ENCODE peak calls at places on chromosomes 2 and 18, in four cellular contexts. One of them, this sample, is unnamed.

GRCh38 chr18:48554610-48555400 is 16.0 kb downstream of the CTIF start:
- DNase-seq in dorsolateral prefrontal cortex: no peak
- DNase-seq in HFF-Myc: no peak
- DNase-seq in activated CD8-positive, alpha-beta T cell treated with anti-CD3 and anti-CD28 coated beads for 36 hours: no peak
- DNase-seq in this sample: no peak

GRCh38 chr18:10322408-10322807 is 132.0 kb upstream of the APCDD1 start:
- DNase-seq in dorsolateral prefrontal cortex: no peak
- DNase-seq in HFF-Myc: no peak
- DNase-seq in activated CD8-positive, alpha-beta T cell treated with anti-CD3 and anti-CD28 coated beads for 36 hours: no peak
- DNase-seq in this sample: no peak

GRCh38 chr18:26804474-26804873 is 61.0 kb downstream of the AQP4 start:
- DNase-seq in dorsolateral prefrontal cortex: no peak
- DNase-seq in HFF-Myc: no peak
- DNase-seq in activated CD8-positive, alpha-beta T cell treated with anti-CD3 and anti-CD28 coated beads for 36 hours: no peak
- DNase-seq in this sample: no peak

GRCh38 chr2:179511105-179511504 is 246.5 kb upstream of the SESTD1 start:
- DNase-seq in dorsolateral prefrontal cortex: no peak
- DNase-seq in HFF-Myc: no peak
- DNase-seq in activated CD8-positive, alpha-beta T cell treated with anti-CD3 and anti-CD28 coated beads for 36 hours: no peak
- DNase-seq in this sample: no peak

GRCh38 chr2:69159988-69160387 is 147.0 kb downstream of the ANTXR1 start:
- DNase-seq in dorsolateral prefrontal cortex: no peak
- DNase-seq in HFF-Myc: no peak
- DNase-seq in activated CD8-positive, alpha-beta T cell treated with anti-CD3 and anti-CD28 coated beads for 36 hours: no peak
- DNase-seq in this sample: no peak

GRCh38 chr2:142037051-142037450 is 93.8 kb downstream of the LRP1B start:
- DNase-seq in dorsolateral prefrontal cortex: no peak
- DNase-seq in HFF-Myc: peak
- DNase-seq in activated CD8-positive, alpha-beta T cell treated with anti-CD3 and anti-CD28 coated beads for 36 hours: no peak
- DNase-seq in this sample: no peak

GRCh38 chr2:24024018-24024417 is 14.1 kb downstream of the MFSD2B start:
- DNase-seq in dorsolateral prefrontal cortex: no peak
- DNase-seq in HFF-Myc: no peak
- DNase-seq in activated CD8-positive, alpha-beta T cell treated with anti-CD3 and anti-CD28 coated beads for 36 hours: no peak
- DNase-seq in this sample: no peak

GRCh38 chr2:69932596-69932922 is 17.6 kb downstream of the MXD1 start:
- DNase-seq in dorsolateral prefrontal cortex: no peak
- DNase-seq in HFF-Myc: no peak
- DNase-seq in activated CD8-positive, alpha-beta T cell treated with anti-CD3 and anti-CD28 coated beads for 36 hours: no peak
- DNase-seq in this sample: no peak

GRCh38 chr2:106572541-106573148 is 85.5 kb downstream of the CD8B2 start:
- DNase-seq in dorsolateral prefrontal cortex: no peak
- DNase-seq in HFF-Myc: no peak
- DNase-seq in activated CD8-positive, alpha-beta T cell treated with anti-CD3 and anti-CD28 coated beads for 36 hours: peak
- DNase-seq in this sample: no peak

GRCh38 chr18:6722680-6723079 is 6.8 kb upstream of the ARHGAP28 start:
- DNase-seq in dorsolateral prefrontal cortex: no peak
- DNase-seq in HFF-Myc: no peak
- DNase-seq in activated CD8-positive, alpha-beta T cell treated with anti-CD3 and anti-CD28 coated beads for 36 hours: no peak
- DNase-seq in this sample: no peak

GRCh38 chr18:80169607-80170006 is 60.5 kb downstream of the ADNP2 start:
- DNase-seq in dorsolateral prefrontal cortex: no peak
- DNase-seq in HFF-Myc: no peak
- DNase-seq in activated CD8-positive, alpha-beta T cell treated with anti-CD3 and anti-CD28 coated beads for 36 hours: no peak
- DNase-seq in this sample: no peak

GRCh38 chr18:6606411-6607085 is 123.0 kb upstream of the ARHGAP28 start:
- DNase-seq in dorsolateral prefrontal cortex: no peak
- DNase-seq in HFF-Myc: no peak
- DNase-seq in activated CD8-positive, alpha-beta T cell treated with anti-CD3 and anti-CD28 coated beads for 36 hours: no peak
- DNase-seq in this sample: no peak

GRCh38 chr2:238853724-238854123 is 5.8 kb downstream of the TWIST2 start:
- DNase-seq in dorsolateral prefrontal cortex: no peak
- DNase-seq in HFF-Myc: no peak
- DNase-seq in activated CD8-positive, alpha-beta T cell treated with anti-CD3 and anti-CD28 coated beads for 36 hours: no peak
- DNase-seq in this sample: no peak

GRCh38 chr2:212005077-212005671 is 533.4 kb downstream of the ERBB4 start:
- DNase-seq in dorsolateral prefrontal cortex: no peak
- DNase-seq in HFF-Myc: no peak
- DNase-seq in activated CD8-positive, alpha-beta T cell treated with anti-CD3 and anti-CD28 coated beads for 36 hours: peak
- DNase-seq in this sample: peak

GRCh38 chr18:50287028-50287440 is 458 bp downstream of the CXXC1 start:
- DNase-seq in dorsolateral prefrontal cortex: no peak
- DNase-seq in HFF-Myc: no peak
- DNase-seq in activated CD8-positive, alpha-beta T cell treated with anti-CD3 and anti-CD28 coated beads for 36 hours: no peak
- DNase-seq in this sample: no peak

GRCh38 chr18:41324934-41325333 is 630.1 kb upstream of the PIK3C3 start:
- DNase-seq in dorsolateral prefrontal cortex: no peak
- DNase-seq in HFF-Myc: no peak
- DNase-seq in activated CD8-positive, alpha-beta T cell treated with anti-CD3 and anti-CD28 coated beads for 36 hours: no peak
- DNase-seq in this sample: no peak

GRCh38 chr18:79872423-79872822 is 74.7 kb downstream of the KCNG2 start:
- DNase-seq in dorsolateral prefrontal cortex: no peak
- DNase-seq in HFF-Myc: no peak
- DNase-seq in activated CD8-positive, alpha-beta T cell treated with anti-CD3 and anti-CD28 coated beads for 36 hours: no peak
- DNase-seq in this sample: no peak

GRCh38 chr2:63737085-63737701 is 104.5 kb upstream of the UGP2 start:
- DNase-seq in dorsolateral prefrontal cortex: no peak
- DNase-seq in HFF-Myc: no peak
- DNase-seq in activated CD8-positive, alpha-beta T cell treated with anti-CD3 and anti-CD28 coated beads for 36 hours: no peak
- DNase-seq in this sample: no peak

GRCh38 chr18:22280453-22280750 is 111.0 kb downstream of the GATA6 start:
- DNase-seq in dorsolateral prefrontal cortex: no peak
- DNase-seq in HFF-Myc: no peak
- DNase-seq in activated CD8-positive, alpha-beta T cell treated with anti-CD3 and anti-CD28 coated beads for 36 hours: no peak
- DNase-seq in this sample: no peak

GRCh38 chr2:219509780-219510511 is 4.3 kb upstream of the ASIC4 start:
- DNase-seq in dorsolateral prefrontal cortex: peak
- DNase-seq in HFF-Myc: no peak
- DNase-seq in activated CD8-positive, alpha-beta T cell treated with anti-CD3 and anti-CD28 coated beads for 36 hours: peak
- DNase-seq in this sample: peak

GRCh38 chr18:59996370-59996966 is 96.7 kb downstream of the PMAIP1 start:
- DNase-seq in dorsolateral prefrontal cortex: no peak
- DNase-seq in HFF-Myc: no peak
- DNase-seq in activated CD8-positive, alpha-beta T cell treated with anti-CD3 and anti-CD28 coated beads for 36 hours: peak
- DNase-seq in this sample: no peak

GRCh38 chr2:240913810-240914644 is 7.9 kb downstream of the CROCC2 start:
- DNase-seq in dorsolateral prefrontal cortex: peak
- DNase-seq in HFF-Myc: no peak
- DNase-seq in activated CD8-positive, alpha-beta T cell treated with anti-CD3 and anti-CD28 coated beads for 36 hours: peak
- DNase-seq in this sample: peak

GRCh38 chr2:130152816-130153595 is 8.1 kb upstream of the CCDC74B start:
- DNase-seq in dorsolateral prefrontal cortex: no peak
- DNase-seq in HFF-Myc: no peak
- DNase-seq in activated CD8-positive, alpha-beta T cell treated with anti-CD3 and anti-CD28 coated beads for 36 hours: no peak
- DNase-seq in this sample: no peak

GRCh38 chr18:27214831-27215230 is 29.7 kb upstream of the CHST9 start:
- DNase-seq in dorsolateral prefrontal cortex: no peak
- DNase-seq in HFF-Myc: no peak
- DNase-seq in activated CD8-positive, alpha-beta T cell treated with anti-CD3 and anti-CD28 coated beads for 36 hours: no peak
- DNase-seq in this sample: no peak

GRCh38 chr2:890791-891190 is 59.9 kb upstream of the SNTG2 start:
- DNase-seq in dorsolateral prefrontal cortex: no peak
- DNase-seq in HFF-Myc: peak
- DNase-seq in activated CD8-positive, alpha-beta T cell treated with anti-CD3 and anti-CD28 coated beads for 36 hours: no peak
- DNase-seq in this sample: no peak

GRCh38 chr2:24721470-24721869 is 71.7 kb downstream of the PTRHD1 start:
- DNase-seq in dorsolateral prefrontal cortex: peak
- DNase-seq in HFF-Myc: peak
- DNase-seq in activated CD8-positive, alpha-beta T cell treated with anti-CD3 and anti-CD28 coated beads for 36 hours: peak
- DNase-seq in this sample: no peak

GRCh38 chr18:37450434-37451133 is 115.0 kb downstream of the CELF4 start:
- DNase-seq in dorsolateral prefrontal cortex: peak
- DNase-seq in HFF-Myc: no peak
- DNase-seq in activated CD8-positive, alpha-beta T cell treated with anti-CD3 and anti-CD28 coated beads for 36 hours: no peak
- DNase-seq in this sample: no peak

GRCh38 chr2:157325786-157326185 is at the start of gene ERMN:
- DNase-seq in dorsolateral prefrontal cortex: peak
- DNase-seq in HFF-Myc: no peak
- DNase-seq in activated CD8-positive, alpha-beta T cell treated with anti-CD3 and anti-CD28 coated beads for 36 hours: no peak
- DNase-seq in this sample: no peak

GRCh38 chr2:2662847-2663356 is 331.8 kb upstream of the MYT1L start:
- DNase-seq in dorsolateral prefrontal cortex: no peak
- DNase-seq in HFF-Myc: no peak
- DNase-seq in activated CD8-positive, alpha-beta T cell treated with anti-CD3 and anti-CD28 coated beads for 36 hours: no peak
- DNase-seq in this sample: no peak

GRCh38 chr2:35410431-35411061 is 945.0 kb upstream of the CRIM1 start:
- DNase-seq in dorsolateral prefrontal cortex: no peak
- DNase-seq in HFF-Myc: no peak
- DNase-seq in activated CD8-positive, alpha-beta T cell treated with anti-CD3 and anti-CD28 coated beads for 36 hours: peak
- DNase-seq in this sample: peak

GRCh38 chr2:52387937-52388590 is 1356.1 kb upstream of the NRXN1 start:
- DNase-seq in dorsolateral prefrontal cortex: no peak
- DNase-seq in HFF-Myc: no peak
- DNase-seq in activated CD8-positive, alpha-beta T cell treated with anti-CD3 and anti-CD28 coated beads for 36 hours: no peak
- DNase-seq in this sample: no peak

GRCh38 chr2:193371200-193371599 is 1176.5 kb upstream of the TMEFF2 start:
- DNase-seq in dorsolateral prefrontal cortex: no peak
- DNase-seq in HFF-Myc: no peak
- DNase-seq in activated CD8-positive, alpha-beta T cell treated with anti-CD3 and anti-CD28 coated beads for 36 hours: no peak
- DNase-seq in this sample: no peak

GRCh38 chr18:4453712-4454547 is 1.2 kb downstream of the DLGAP1 start:
- DNase-seq in dorsolateral prefrontal cortex: peak
- DNase-seq in HFF-Myc: no peak
- DNase-seq in activated CD8-positive, alpha-beta T cell treated with anti-CD3 and anti-CD28 coated beads for 36 hours: no peak
- DNase-seq in this sample: peak

GRCh38 chr2:113370478-113371091 is 66.9 kb upstream of the ZNG1B start:
- DNase-seq in dorsolateral prefrontal cortex: peak
- DNase-seq in HFF-Myc: peak
- DNase-seq in activated CD8-positive, alpha-beta T cell treated with anti-CD3 and anti-CD28 coated beads for 36 hours: peak
- DNase-seq in this sample: peak

GRCh38 chr2:6973895-6974545 is 56.8 kb downstream of the RNF144A start:
- DNase-seq in dorsolateral prefrontal cortex: no peak
- DNase-seq in HFF-Myc: no peak
- DNase-seq in activated CD8-positive, alpha-beta T cell treated with anti-CD3 and anti-CD28 coated beads for 36 hours: no peak
- DNase-seq in this sample: no peak

GRCh38 chr2:111227716-111228141 is 107.0 kb downstream of the BCL2L11 start:
- DNase-seq in dorsolateral prefrontal cortex: no peak
- DNase-seq in HFF-Myc: peak
- DNase-seq in activated CD8-positive, alpha-beta T cell treated with anti-CD3 and anti-CD28 coated beads for 36 hours: no peak
- DNase-seq in this sample: no peak

DNA sequence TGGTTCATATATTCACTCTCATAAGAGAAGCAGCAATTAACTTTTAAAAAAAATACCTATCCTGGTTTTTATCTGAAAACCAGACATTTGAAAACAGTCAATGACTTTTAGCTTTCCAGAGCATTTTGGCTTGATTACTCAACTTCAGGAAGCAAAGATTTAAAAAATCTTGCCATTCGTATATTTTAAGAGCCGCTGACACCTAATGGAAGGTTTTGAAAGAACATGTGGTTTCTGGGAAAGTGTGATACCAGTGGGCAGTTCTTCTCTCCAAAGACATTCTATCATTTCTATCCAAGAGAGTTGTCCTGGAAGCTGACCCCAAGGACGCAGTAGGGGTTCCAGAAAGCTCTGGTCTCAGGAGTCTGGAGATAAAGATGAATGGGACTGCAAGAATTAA is 234.7 kb downstream of the TTC32 start:
- DNase-seq in dorsolateral prefrontal cortex: no peak
- DNase-seq in HFF-Myc: no peak
- DNase-seq in activated CD8-positive, alpha-beta T cell treated with anti-CD3 and anti-CD28 coated beads for 36 hours: no peak
- DNase-seq in this sample: no peak
- TF ChIP-seq CTCF in dorsolateral prefrontal cortex: no peak
- TF ChIP-seq CTCF in HFF-Myc: no peak
- TF ChIP-seq CTCF in activated CD8-positive, alpha-beta T cell treated with anti-CD3 and anti-CD28 coated beads for 36 hours: no peak
- TF ChIP-seq CTCF in this sample: no peak

GRCh38 chr2:222057249-222058073 is 241.3 kb downstream of the PAX3 start:
- DNase-seq in dorsolateral prefrontal cortex: no peak
- DNase-seq in HFF-Myc: no peak
- DNase-seq in activated CD8-positive, alpha-beta T cell treated with anti-CD3 and anti-CD28 coated beads for 36 hours: no peak
- DNase-seq in this sample: peak
- TF ChIP-seq CTCF in dorsolateral prefrontal cortex: peak
- TF ChIP-seq CTCF in HFF-Myc: peak
- TF ChIP-seq CTCF in activated CD8-positive, alpha-beta T cell treated with anti-CD3 and anti-CD28 coated beads for 36 hours: peak
- TF ChIP-seq CTCF in this sample: peak

DNA sequence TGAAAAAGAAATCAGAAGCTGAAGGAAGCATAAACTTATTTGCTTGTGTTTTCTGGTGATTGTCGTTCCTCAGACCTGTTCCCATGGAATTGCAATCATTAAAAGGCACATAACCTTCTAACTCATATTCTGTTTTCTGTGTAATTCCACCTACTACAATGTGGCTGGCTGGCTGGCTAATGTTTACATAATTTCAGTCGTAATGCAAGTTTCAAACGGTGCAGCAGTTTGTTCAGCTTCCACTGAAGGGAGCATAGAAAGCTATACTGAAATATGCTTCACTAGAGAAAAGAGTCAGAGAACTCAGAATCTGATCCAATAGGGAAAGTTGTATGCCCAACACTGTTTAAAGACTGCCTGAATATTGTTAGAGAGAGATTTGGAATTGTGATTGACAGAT is 27.1 kb upstream of the SCN7A start:
- DNase-seq in dorsolateral prefrontal cortex: no peak
- DNase-seq in HFF-Myc: no peak
- DNase-seq in activated CD8-positive, alpha-beta T cell treated with anti-CD3 and anti-CD28 coated beads for 36 hours: no peak
- DNase-seq in this sample: no peak
- TF ChIP-seq CTCF in dorsolateral prefrontal cortex: no peak
- TF ChIP-seq CTCF in HFF-Myc: no peak
- TF ChIP-seq CTCF in activated CD8-positive, alpha-beta T cell treated with anti-CD3 and anti-CD28 coated beads for 36 hours: no peak
- TF ChIP-seq CTCF in this sample: no peak

GRCh38 chr18:57436965-57437333 is 1.8 kb downstream of the ONECUT2 start:
- DNase-seq in dorsolateral prefrontal cortex: no peak
- DNase-seq in HFF-Myc: no peak
- DNase-seq in activated CD8-positive, alpha-beta T cell treated with anti-CD3 and anti-CD28 coated beads for 36 hours: peak
- DNase-seq in this sample: no peak

GRCh38 chr18:57438669-57439616 is 3.8 kb downstream of the ONECUT2 start:
- DNase-seq in dorsolateral prefrontal cortex: no peak
- DNase-seq in HFF-Myc: no peak
- DNase-seq in activated CD8-positive, alpha-beta T cell treated with anti-CD3 and anti-CD28 coated beads for 36 hours: peak
- DNase-seq in this sample: peak

GRCh38 chr18:57437433-57437781 is 2.2 kb downstream of the ONECUT2 start:
- DNase-seq in dorsolateral prefrontal cortex: no peak
- DNase-seq in HFF-Myc: no peak
- DNase-seq in activated CD8-positive, alpha-beta T cell treated with anti-CD3 and anti-CD28 coated beads for 36 hours: no peak
- DNase-seq in this sample: peak

GRCh38 chr18:57439617-57439975 is 4.4 kb downstream of the ONECUT2 start:
- DNase-seq in dorsolateral prefrontal cortex: no peak
- DNase-seq in HFF-Myc: no peak
- DNase-seq in activated CD8-positive, alpha-beta T cell treated with anti-CD3 and anti-CD28 coated beads for 36 hours: peak
- DNase-seq in this sample: peak

GRCh38 chr18:57437782-57438668 is 2.9 kb downstream of the ONECUT2 start:
- DNase-seq in dorsolateral prefrontal cortex: peak
- DNase-seq in HFF-Myc: peak
- DNase-seq in activated CD8-positive, alpha-beta T cell treated with anti-CD3 and anti-CD28 coated beads for 36 hours: peak
- DNase-seq in this sample: peak
- TF ChIP-seq CTCF in dorsolateral prefrontal cortex: peak
- TF ChIP-seq CTCF in HFF-Myc: peak
- TF ChIP-seq CTCF in activated CD8-positive, alpha-beta T cell treated with anti-CD3 and anti-CD28 coated beads for 36 hours: peak
- TF ChIP-seq CTCF in this sample: peak

This sample was measured in GM13976.